ENCODE peak calls at places on chromosomes 16 and 17, in seven cellular contexts. One of them, this sample, is unnamed.

GRCh38 chr16:10866196-10866976 is 10.6 kb upstream of the CIITA start:
- DNase-seq in astrocyte of the cerebellum: no peak
- DNase-seq in kidney: no peak
- DNase-seq in AG09319: no peak
- DNase-seq in HFFc6: no peak
- DNase-seq in cardiac fibroblast: no peak
- DNase-seq in OCI-LY7: no peak
- DNase-seq in this sample: no peak

GRCh38 chr17:40951011-40951622 is 13.7 kb upstream of the KRT23 start:
- DNase-seq in kidney: no peak
- DNase-seq in astrocyte of the cerebellum: no peak
- DNase-seq in cardiac fibroblast: no peak
- DNase-seq in AG09319: no peak
- DNase-seq in OCI-LY7: no peak
- DNase-seq in HFFc6: no peak
- DNase-seq in this sample: no peak

GRCh38 chr16:8828541-8829165 is 31.0 kb downstream of the PMM2 start:
- DNase-seq in kidney: no peak
- DNase-seq in astrocyte of the cerebellum: no peak
- DNase-seq in AG09319: no peak
- DNase-seq in HFFc6: no peak
- DNase-seq in OCI-LY7: no peak
- DNase-seq in cardiac fibroblast: no peak
- DNase-seq in this sample: no peak

GRCh38 chr17:80596760-80597608 is 52.3 kb downstream of the RPTOR start:
- DNase-seq in cardiac fibroblast: no peak
- DNase-seq in astrocyte of the cerebellum: no peak
- DNase-seq in HFFc6: no peak
- DNase-seq in kidney: no peak
- DNase-seq in OCI-LY7: no peak
- DNase-seq in AG09319: no peak
- DNase-seq in this sample: no peak

GRCh38 chr17:57989011-57989345 is 924 bp upstream of the VEZF1 start:
- DNase-seq in kidney: no peak
- DNase-seq in cardiac fibroblast: peak
- DNase-seq in AG09319: no peak
- DNase-seq in HFFc6: peak
- DNase-seq in astrocyte of the cerebellum: no peak
- DNase-seq in OCI-LY7: no peak
- DNase-seq in this sample: no peak

GRCh38 chr17:72726936-72727335 is 365.6 kb downstream of the SLC39A11 start:
- DNase-seq in OCI-LY7: peak
- DNase-seq in AG09319: no peak
- DNase-seq in HFFc6: no peak
- DNase-seq in astrocyte of the cerebellum: no peak
- DNase-seq in kidney: no peak
- DNase-seq in cardiac fibroblast: no peak
- DNase-seq in this sample: no peak

GRCh38 chr17:7929158-7930029 is at the start of gene KCNAB3:
- DNase-seq in AG09319: peak
- DNase-seq in OCI-LY7: no peak
- DNase-seq in HFFc6: peak
- DNase-seq in astrocyte of the cerebellum: peak
- DNase-seq in kidney: peak
- DNase-seq in cardiac fibroblast: peak
- DNase-seq in this sample: peak

GRCh38 chr16:15742716-15743115 is 92.7 kb downstream of the NDE1 start:
- DNase-seq in AG09319: no peak
- DNase-seq in cardiac fibroblast: no peak
- DNase-seq in astrocyte of the cerebellum: no peak
- DNase-seq in HFFc6: no peak
- DNase-seq in OCI-LY7: no peak
- DNase-seq in kidney: no peak
- DNase-seq in this sample: no peak

GRCh38 chr17:61048398-61049106 is 351.1 kb upstream of the TBX2 start:
- DNase-seq in cardiac fibroblast: no peak
- DNase-seq in HFFc6: no peak
- DNase-seq in kidney: no peak
- DNase-seq in astrocyte of the cerebellum: no peak
- DNase-seq in AG09319: no peak
- DNase-seq in OCI-LY7: no peak
- DNase-seq in this sample: no peak

GRCh38 chr17:60107526-60108257 is 29.0 kb upstream of the HEATR6 start:
- DNase-seq in kidney: no peak
- DNase-seq in astrocyte of the cerebellum: no peak
- DNase-seq in AG09319: no peak
- DNase-seq in cardiac fibroblast: peak
- DNase-seq in OCI-LY7: no peak
- DNase-seq in HFFc6: peak
- DNase-seq in this sample: no peak

GRCh38 chr16:10834130-10834529 is 15.5 kb upstream of the TVP23A start:
- DNase-seq in cardiac fibroblast: no peak
- DNase-seq in AG09319: no peak
- DNase-seq in astrocyte of the cerebellum: no peak
- DNase-seq in kidney: no peak
- DNase-seq in OCI-LY7: no peak
- DNase-seq in HFFc6: no peak
- DNase-seq in this sample: no peak

GRCh38 chr16:22317001-22317530 is 19.9 kb downstream of the POLR3E start:
- DNase-seq in astrocyte of the cerebellum: no peak
- DNase-seq in AG09319: no peak
- DNase-seq in cardiac fibroblast: no peak
- DNase-seq in HFFc6: no peak
- DNase-seq in kidney: no peak
- DNase-seq in OCI-LY7: no peak
- DNase-seq in this sample: no peak

GRCh38 chr16:22317625-22318024 is 20.4 kb downstream of the POLR3E start:
- DNase-seq in HFFc6: no peak
- DNase-seq in cardiac fibroblast: no peak
- DNase-seq in AG09319: no peak
- DNase-seq in kidney: no peak
- DNase-seq in astrocyte of the cerebellum: no peak
- DNase-seq in OCI-LY7: no peak
- DNase-seq in this sample: no peak

GRCh38 chr16:22320572-22321339 is 23.5 kb downstream of the POLR3E start:
- DNase-seq in astrocyte of the cerebellum: no peak
- DNase-seq in kidney: no peak
- DNase-seq in cardiac fibroblast: no peak
- DNase-seq in OCI-LY7: no peak
- DNase-seq in HFFc6: no peak
- DNase-seq in AG09319: no peak
- DNase-seq in this sample: no peak

GRCh38 chr16:22316411-22316811 is 19.2 kb downstream of the POLR3E start:
- DNase-seq in OCI-LY7: no peak
- DNase-seq in cardiac fibroblast: no peak
- DNase-seq in astrocyte of the cerebellum: no peak
- DNase-seq in kidney: no peak
- DNase-seq in HFFc6: no peak
- DNase-seq in AG09319: no peak
- DNase-seq in this sample: no peak

DNA sequence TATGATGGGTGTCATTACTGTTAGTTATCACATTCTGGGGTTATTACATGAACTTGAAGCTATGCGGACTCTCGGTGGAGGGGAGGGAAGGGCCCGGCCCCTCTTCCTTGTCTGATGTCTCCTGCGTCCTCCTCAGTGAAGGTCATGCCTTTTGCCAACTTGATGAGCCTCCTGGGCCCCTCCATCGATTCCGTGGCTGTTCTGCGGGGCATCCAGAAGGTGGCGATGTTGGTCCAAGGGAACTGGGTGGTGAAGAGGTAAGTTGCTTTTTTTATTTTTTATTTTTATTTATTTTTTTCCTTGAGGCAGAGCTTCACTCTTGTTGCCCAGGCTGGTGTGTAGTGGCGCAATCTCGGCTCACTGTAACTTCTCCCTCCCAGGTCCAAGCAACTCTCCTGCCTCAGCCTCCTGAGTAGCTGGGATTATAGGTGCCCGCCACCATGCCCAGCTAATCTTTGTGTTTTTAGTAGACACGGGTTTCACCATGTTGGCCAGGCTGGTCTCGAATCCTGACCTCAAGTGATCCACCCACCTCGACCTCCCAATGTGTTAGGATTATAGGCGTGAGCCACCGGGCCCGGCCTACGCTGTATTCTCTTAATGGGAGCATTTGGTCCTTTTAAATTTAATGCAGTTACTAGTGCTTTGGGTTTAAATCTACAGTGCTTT is 21.6 kb downstream of the POLR3E start:
- DNase-seq in OCI-LY7: peak
- DNase-seq in astrocyte of the cerebellum: no peak
- DNase-seq in HFFc6: peak
- DNase-seq in AG09319: no peak
- DNase-seq in kidney: no peak
- DNase-seq in cardiac fibroblast: peak
- DNase-seq in this sample: peak
- TF ChIP-seq CTCF in OCI-LY7: peak
- TF ChIP-seq CTCF in astrocyte of the cerebellum: peak
- TF ChIP-seq CTCF in HFFc6: peak
- TF ChIP-seq CTCF in AG09319: peak
- TF ChIP-seq CTCF in kidney: peak
- TF ChIP-seq CTCF in cardiac fibroblast: peak
- TF ChIP-seq CTCF in this sample: peak

DNA sequence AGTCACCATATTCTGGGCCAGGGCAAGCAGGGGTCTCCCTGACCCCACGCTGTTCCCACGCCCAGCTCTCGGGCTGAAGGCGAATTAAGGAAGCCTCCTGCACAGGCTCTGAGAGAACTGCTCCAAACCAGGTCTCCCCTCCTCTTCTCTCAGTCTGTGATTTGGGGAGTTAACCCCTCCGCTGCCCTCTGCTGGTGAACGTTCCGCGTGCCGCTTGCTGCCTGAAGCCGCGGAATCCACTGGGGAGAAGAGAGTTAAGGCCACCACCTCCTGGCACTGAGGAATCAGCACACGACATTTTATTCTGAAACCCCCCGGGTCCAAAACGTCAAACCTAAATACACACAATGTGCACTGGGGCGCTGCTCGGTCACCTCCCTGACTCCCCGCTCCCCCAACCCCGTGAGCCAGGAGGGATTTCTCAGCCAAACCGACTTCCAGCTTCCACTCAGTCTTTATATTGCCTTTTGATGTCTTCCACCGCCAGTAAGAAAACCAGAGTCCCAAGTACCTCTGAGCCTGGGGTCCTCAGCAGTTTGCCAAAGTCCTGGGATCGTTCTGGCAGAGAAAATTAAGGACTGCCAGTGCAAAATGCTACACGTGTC is 54.4 kb upstream of the RCVRN start:
- DNase-seq in cardiac fibroblast: peak
- DNase-seq in astrocyte of the cerebellum: peak
- DNase-seq in kidney: no peak
- DNase-seq in OCI-LY7: peak
- DNase-seq in AG09319: peak
- DNase-seq in HFFc6: peak
- DNase-seq in this sample: peak
- TF ChIP-seq CTCF in cardiac fibroblast: peak
- TF ChIP-seq CTCF in astrocyte of the cerebellum: peak
- TF ChIP-seq CTCF in kidney: no peak
- TF ChIP-seq CTCF in OCI-LY7: peak
- TF ChIP-seq CTCF in AG09319: peak
- TF ChIP-seq CTCF in HFFc6: peak
- TF ChIP-seq CTCF in this sample: peak

GRCh38 chr17:75335315-75335714 is 46.1 kb upstream of the SLC25A19 start:
- DNase-seq in HFFc6: no peak
- DNase-seq in astrocyte of the cerebellum: no peak
- DNase-seq in OCI-LY7: no peak
- DNase-seq in cardiac fibroblast: no peak
- DNase-seq in kidney: no peak
- DNase-seq in AG09319: no peak
- DNase-seq in this sample: no peak

GRCh38 chr17:75331671-75332070 is 42.4 kb upstream of the SLC25A19 start:
- DNase-seq in cardiac fibroblast: no peak
- DNase-seq in kidney: no peak
- DNase-seq in HFFc6: no peak
- DNase-seq in OCI-LY7: peak
- DNase-seq in astrocyte of the cerebellum: no peak
- DNase-seq in AG09319: no peak
- DNase-seq in this sample: no peak

GRCh38 chr17:75340636-75341035 is 51.4 kb upstream of the SLC25A19 start:
- DNase-seq in kidney: no peak
- DNase-seq in HFFc6: no peak
- DNase-seq in astrocyte of the cerebellum: no peak
- DNase-seq in OCI-LY7: no peak
- DNase-seq in AG09319: no peak
- DNase-seq in cardiac fibroblast: no peak
- DNase-seq in this sample: no peak

GRCh38 chr17:75338335-75338734 is 49.1 kb upstream of the SLC25A19 start:
- DNase-seq in kidney: no peak
- DNase-seq in HFFc6: peak
- DNase-seq in AG09319: no peak
- DNase-seq in cardiac fibroblast: no peak
- DNase-seq in astrocyte of the cerebellum: no peak
- DNase-seq in OCI-LY7: no peak
- DNase-seq in this sample: no peak

GRCh38 chr17:75334723-75335122 is 45.5 kb upstream of the SLC25A19 start:
- DNase-seq in OCI-LY7: no peak
- DNase-seq in AG09319: no peak
- DNase-seq in kidney: no peak
- DNase-seq in HFFc6: no peak
- DNase-seq in astrocyte of the cerebellum: no peak
- DNase-seq in cardiac fibroblast: no peak
- DNase-seq in this sample: no peak
- TF ChIP-seq CTCF in OCI-LY7: no peak
- TF ChIP-seq CTCF in AG09319: no peak
- TF ChIP-seq CTCF in kidney: no peak
- TF ChIP-seq CTCF in HFFc6: no peak
- TF ChIP-seq CTCF in astrocyte of the cerebellum: no peak
- TF ChIP-seq CTCF in cardiac fibroblast: no peak
- TF ChIP-seq CTCF in this sample: no peak

DNA sequence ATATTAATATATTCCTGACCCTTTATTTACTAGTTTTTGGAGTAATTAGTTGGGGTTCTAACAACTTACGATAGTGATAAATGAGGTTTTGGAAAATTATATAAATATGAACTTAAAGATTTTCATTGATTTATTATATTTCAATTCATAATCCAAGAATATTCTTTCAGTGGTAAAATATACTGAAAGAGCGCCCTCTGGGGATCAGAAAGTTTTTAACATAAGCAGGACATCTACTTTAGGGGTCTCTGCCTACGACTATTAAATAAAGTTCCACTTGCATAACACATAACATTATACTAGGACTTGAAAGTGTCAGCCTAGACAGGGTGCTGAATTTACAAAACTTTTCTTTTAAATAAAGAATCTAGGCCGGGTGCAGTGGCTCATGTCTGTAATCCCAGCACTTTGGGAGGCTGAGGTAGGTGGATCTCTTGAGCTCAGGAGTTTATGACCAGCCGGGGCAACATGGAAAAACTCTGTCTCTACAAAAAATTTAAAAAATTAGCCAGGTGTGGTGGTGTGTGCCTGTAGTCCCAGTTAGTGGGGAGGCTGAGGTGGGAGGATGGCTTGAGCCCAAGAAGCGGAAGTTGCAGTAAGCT is 15.6 kb downstream of the RFWD3 start:
- DNase-seq in OCI-LY7: peak
- DNase-seq in astrocyte of the cerebellum: no peak
- DNase-seq in cardiac fibroblast: peak
- DNase-seq in kidney: no peak
- DNase-seq in AG09319: no peak
- DNase-seq in HFFc6: no peak
- DNase-seq in this sample: peak
- TF ChIP-seq CTCF in OCI-LY7: peak
- TF ChIP-seq CTCF in astrocyte of the cerebellum: peak
- TF ChIP-seq CTCF in cardiac fibroblast: peak
- TF ChIP-seq CTCF in kidney: peak
- TF ChIP-seq CTCF in AG09319: peak
- TF ChIP-seq CTCF in HFFc6: peak
- TF ChIP-seq CTCF in this sample: peak

This sample was measured in endothelial cell.